ENCODE peak calls at places on chromosomes 1 and 21, in four cellular contexts. B is tibial artery, X is activated B cell treated with CpG ODN at 0.5 μM for 24 hours, Q is right lobe of liver. G is an unnamed sample.

GRCh38 chr21:25929859-25930520 is 195.2 kb downstream of the GABPA start:
- DNase-seq in B (no peak), X (no peak), Q (no peak), G (no peak)

GRCh38 chr1:25653558-25653957 is 37.0 kb downstream of the MAN1C1 start:
- DNase-seq in B (no peak), X (no peak), Q (no peak), G (no peak)

GRCh38 chr1:203362561-203363055 is 11.7 kb upstream of the FMOD start:
- DNase-seq in B (no peak), X (no peak), Q (no peak), G (no peak)

GRCh38 chr1:39394598-39394997 is 96.8 kb upstream of the BMP8A start:
- DNase-seq in B (no peak), X (no peak), Q (no peak), G (no peak)

GRCh38 chr1:228376262-228376628 is 30.4 kb downstream of the TRIM11 start:
- DNase-seq in B (no peak), X (no peak), Q (no peak), G (no peak)

GRCh38 chr1:162561616-162562451 is at the start of gene UAP1:
- DNase-seq in B (no peak), X (no peak), Q (no peak), G (no peak)

GRCh38 chr1:154148787-154149186 is 6.1 kb downstream of the NUP210L start:
- DNase-seq in B (no peak), X (no peak), Q (no peak), G (no peak)

GRCh38 chr1:75727571-75727970 is 3.1 kb downstream of the ACADM start:
- DNase-seq in B (no peak), X (no peak), Q (no peak), G (no peak)

GRCh38 chr1:118982816-118983557 is 5.2 kb downstream of the TBX15 start:
- DNase-seq in B (peak; percentile 66), X (no peak), Q (no peak), G (no peak)

GRCh38 chr21:42209801-42210479 is 9.0 kb upstream of the ABCG1 start:
- DNase-seq in B (peak; percentile 20), X (no peak), Q (no peak), G (no peak)

GRCh38 chr21:42350899-42351543 is at the start of gene TFF2:
- DNase-seq in B (peak; percentile 37), X (peak; percentile 10), Q (no peak), G (no peak)

GRCh38 chr1:153623091-153623490 is 4.2 kb downstream of the S100A13 start:
- DNase-seq in B (peak; percentile 34), X (no peak), Q (peak; percentile 21), G (no peak)

GRCh38 chr1:53048345-53048737 is 13.7 kb upstream of the PODN start:
- DNase-seq in B (no peak), X (no peak), Q (no peak), G (no peak)

GRCh38 chr1:10210841-10211804 is 753 bp downstream of the KIF1B start:
- DNase-seq in B (peak; percentile 98), X (peak; percentile 20), Q (peak; percentile 93), G (peak; percentile 92)

GRCh38 chr21:34704119-34704518 is 35.3 kb downstream of the CLIC6 start:
- DNase-seq in B (no peak), X (no peak), Q (no peak), G (no peak)

GRCh38 chr1:89910780-89911179 is 84.1 kb upstream of the ZNF326 start:
- DNase-seq in B (no peak), X (no peak), Q (no peak), G (no peak)

GRCh38 chr1:93744299-93744988 is 62.8 kb upstream of the BCAR3 start:
- DNase-seq in B (no peak), X (no peak), Q (no peak), G (no peak)

GRCh38 chr1:24748191-24749121 is 3.2 kb downstream of the CLIC4 start:
- DNase-seq in B (no peak), X (peak; percentile 55), Q (no peak), G (no peak)

GRCh38 chr1:174626031-174627020 is 178.6 kb downstream of the GPR52 start:
- DNase-seq in B (no peak), X (no peak), Q (no peak), G (no peak)

GRCh38 chr1:55446351-55446750 is 231.2 kb upstream of the USP24 start:
- DNase-seq in B (no peak), X (no peak), Q (no peak), G (no peak)

GRCh38 chr21:45257673-45258341 is 29.9 kb downstream of the POFUT2 start:
- DNase-seq in B (peak; percentile 66), X (peak; percentile 10), Q (no peak), G (peak; percentile 57)

GRCh38 chr21:25039461-25040380 is 567.6 kb downstream of the MRPL39 start:
- DNase-seq in B (no peak), X (no peak), Q (no peak), G (no peak)

GRCh38 chr1:3410435-3410915 is 44.0 kb upstream of the ARHGEF16 start:
- DNase-seq in B (no peak), X (no peak), Q (no peak), G (no peak)

GRCh38 chr1:29959356-29959755 is 723.0 kb downstream of the PTPRU start:
- DNase-seq in B (peak; percentile 20), X (no peak), Q (no peak), G (no peak)

GRCh38 chr1:244863491-244864252 is 671 bp downstream of the HNRNPU start:
- DNase-seq in B (no peak), X (peak; percentile 57), Q (peak; percentile 56), G (peak; percentile 46)

GRCh38 chr1:85938829-85939228 is 217.7 kb downstream of the COL24A1 start:
- DNase-seq in B (no peak), X (no peak), Q (no peak), G (no peak)

GRCh38 chr1:80171101-80171500 is 1164.6 kb upstream of the ADGRL4 start:
- DNase-seq in B (no peak), X (no peak), Q (no peak), G (no peak)

G was measured in RWPE2.